ENCODE peak calls at places on chromosome 15, in four cellular contexts. One of them, this sample, is unnamed.

GRCh38 chr15:44554934-44555723 is 18.2 kb downstream of the EIF3J start:
- DNase-seq in adipocyte: no peak
- DNase-seq in left cardiac atrium: no peak
- DNase-seq in activated gamma-delta T cell treated with anti-CD3 and anti-CD28 coated beads, Interleukin-2, amount 50 U/mL, for 16 hours: no peak
- DNase-seq in this sample: no peak

GRCh38 chr15:33908396-33908795 is 59.9 kb upstream of the CHRM5 start:
- DNase-seq in left cardiac atrium: no peak
- DNase-seq in activated gamma-delta T cell treated with anti-CD3 and anti-CD28 coated beads, Interleukin-2, amount 50 U/mL, for 16 hours: no peak
- DNase-seq in adipocyte: peak
- DNase-seq in this sample: no peak

GRCh38 chr15:77784361-77785292 is 151.9 kb upstream of the LINGO1 start:
- DNase-seq in adipocyte: peak
- DNase-seq in left cardiac atrium: no peak
- DNase-seq in activated gamma-delta T cell treated with anti-CD3 and anti-CD28 coated beads, Interleukin-2, amount 50 U/mL, for 16 hours: no peak
- DNase-seq in this sample: peak

GRCh38 chr15:51382787-51383186 is 41.3 kb downstream of the GLDN start:
- DNase-seq in left cardiac atrium: no peak
- DNase-seq in activated gamma-delta T cell treated with anti-CD3 and anti-CD28 coated beads, Interleukin-2, amount 50 U/mL, for 16 hours: no peak
- DNase-seq in adipocyte: peak
- DNase-seq in this sample: no peak

GRCh38 chr15:38707802-38708671 is 143.4 kb upstream of the RASGRP1 start:
- DNase-seq in adipocyte: peak
- DNase-seq in activated gamma-delta T cell treated with anti-CD3 and anti-CD28 coated beads, Interleukin-2, amount 50 U/mL, for 16 hours: no peak
- DNase-seq in left cardiac atrium: no peak
- DNase-seq in this sample: peak

GRCh38 chr15:67142142-67143092 is 77.0 kb downstream of the SMAD3 start:
- DNase-seq in left cardiac atrium: peak
- DNase-seq in activated gamma-delta T cell treated with anti-CD3 and anti-CD28 coated beads, Interleukin-2, amount 50 U/mL, for 16 hours: no peak
- DNase-seq in adipocyte: peak
- DNase-seq in this sample: no peak

GRCh38 chr15:57382969-57383368 is 6.7 kb downstream of the CGNL1 start:
- DNase-seq in left cardiac atrium: no peak
- DNase-seq in adipocyte: no peak
- DNase-seq in activated gamma-delta T cell treated with anti-CD3 and anti-CD28 coated beads, Interleukin-2, amount 50 U/mL, for 16 hours: no peak
- DNase-seq in this sample: no peak

GRCh38 chr15:60352525-60352924 is 45.3 kb downstream of the ANXA2 start:
- DNase-seq in adipocyte: no peak
- DNase-seq in left cardiac atrium: no peak
- DNase-seq in activated gamma-delta T cell treated with anti-CD3 and anti-CD28 coated beads, Interleukin-2, amount 50 U/mL, for 16 hours: no peak
- DNase-seq in this sample: no peak

GRCh38 chr15:33910741-33911140 is 57.6 kb upstream of the CHRM5 start:
- DNase-seq in left cardiac atrium: no peak
- DNase-seq in activated gamma-delta T cell treated with anti-CD3 and anti-CD28 coated beads, Interleukin-2, amount 50 U/mL, for 16 hours: no peak
- DNase-seq in adipocyte: peak
- DNase-seq in this sample: no peak

GRCh38 chr15:66564136-66565041 is 1.4 kb downstream of the LCTL start:
- DNase-seq in left cardiac atrium: no peak
- DNase-seq in activated gamma-delta T cell treated with anti-CD3 and anti-CD28 coated beads, Interleukin-2, amount 50 U/mL, for 16 hours: no peak
- DNase-seq in adipocyte: no peak
- DNase-seq in this sample: no peak

GRCh38 chr15:82621970-82622369 is 25.2 kb downstream of the CPEB1 start:
- DNase-seq in adipocyte: no peak
- DNase-seq in activated gamma-delta T cell treated with anti-CD3 and anti-CD28 coated beads, Interleukin-2, amount 50 U/mL, for 16 hours: no peak
- DNase-seq in left cardiac atrium: no peak
- DNase-seq in this sample: no peak

This sample was measured in NK-92 treated with Interleukin-12 subunit alpha and Interleukin-12 subunit beta, amount 100 ng/mL, for 24 hours.